ENCODE peak calls at places on chromosomes 13 and 19, in seven cellular contexts. P is activated naive CD4-positive, alpha-beta T cell; S is SW 1271; G is HL-60; L is progenitor cell of endocrine pancreas; I is effector CD4-positive, alpha-beta T cell; D is activated CD4-positive, alpha-beta T cell treated with anti-CD3 and anti-CD28 coated beads, Interleukin-2, amount 50 U/mL, for 1 hour. E is an unnamed sample.
A peak's percentile ranks its signal among the peaks of the same experiment; 100 is the strongest.

GRCh38 chr13:77521595-77522367 is 13.7 kb upstream of the SCEL start:
- DNase-seq in G (no peak), P (no peak), D (no peak), L (no peak), S (no peak), I (no peak), E (peak; percentile 45)

GRCh38 chr19:44581288-44581687 is 32.1 kb upstream of the IGSF23 start:
- DNase-seq in G (no peak), D (no peak), I (no peak), P (no peak), L (no peak), S (no peak), E (no peak)

GRCh38 chr13:94233401-94233800 is 246.1 kb downstream of the DCT start:
- DNase-seq in D (no peak), L (no peak), S (peak; percentile 13), I (no peak), P (no peak), G (no peak), E (no peak)

GRCh38 chr13:51797664-51798488 is 6.1 kb downstream of the DHRS12 start:
- DNase-seq in G (peak; percentile 67), I (peak; percentile 49), S (no peak), P (no peak), L (peak; percentile 35), D (peak; percentile 56), E (no peak)

GRCh38 chr13:89514534-89515312 is 1832.8 kb upstream of the MIR17HG start:
- DNase-seq in L (no peak), D (no peak), S (peak; percentile 58), P (no peak), G (no peak), I (no peak), E (no peak)

GRCh38 chr19:16457195-16457953 is 14.4 kb downstream of the EPS15L1 start:
- DNase-seq in D (no peak), P (no peak), L (no peak), S (no peak), G (no peak), I (no peak), E (no peak)

GRCh38 chr19:58538257-58539168 is 5.4 kb upstream of the TRIM28 start:
- DNase-seq in L (peak; percentile 73), G (no peak), P (no peak), S (no peak), I (no peak), D (no peak), E (peak; percentile 88)

GRCh38 chr19:1616396-1616795 is 11.1 kb upstream of the UQCR11 start:
- DNase-seq in P (no peak), D (no peak), G (no peak), I (no peak), S (no peak), L (no peak), E (no peak)